ENCODE peak calls at places on chromosome 7, in nine cellular contexts. Z, C, H, N, X, F, O, Q and T are unnamed samples.

GRCh38 chr7:117350027-117350426 is 27.2 kb upstream of the WNT2 start:
- DNase-seq in Z (no peak), C (peak; percentile 42), H (no peak), N (no peak), X (no peak), F (no peak), O (no peak), Q (no peak), T (no peak)

GRCh38 chr7:949021-949934 is 5.2 kb downstream of the ADAP1 start:
- DNase-seq in Z (no peak), C (peak; percentile 45), H (no peak), N (no peak), X (no peak), F (no peak), O (peak; percentile 99), Q (no peak), T (no peak)

GRCh38 chr7:100064162-100064561 is 14.6 kb downstream of the ZSCAN21 start:
- DNase-seq in Z (no peak), C (no peak), H (no peak), N (no peak), X (no peak), F (no peak), O (no peak), Q (no peak), T (no peak)

GRCh38 chr7:149013876-149014275 is 14.4 kb downstream of the PDIA4 start:
- DNase-seq in Z (no peak), C (no peak), H (no peak), N (no peak), X (no peak), F (no peak), O (no peak), Q (peak; percentile 15), T (no peak)

GRCh38 chr7:93717217-93717900 is 142.8 kb upstream of the CALCR start:
- DNase-seq in Z (no peak), C (peak; percentile 79), H (peak; percentile 63), N (no peak), X (no peak), F (no peak), O (no peak), Q (no peak), T (peak; percentile 6)

GRCh38 chr7:155530601-155531000 is 15.8 kb downstream of the CNPY1 start:
- DNase-seq in Z (no peak), C (no peak), H (no peak), N (no peak), X (no peak), F (no peak), O (no peak), Q (no peak), T (no peak)

GRCh38 chr7:84022686-84023308 is 171.8 kb downstream of the SEMA3A start:
- DNase-seq in Z (peak; percentile 96), C (peak; percentile 5), H (no peak), N (no peak), X (no peak), F (no peak), O (peak; percentile 53), Q (no peak), T (peak; percentile 21)

GRCh38 chr7:134546903-134547737 is 1.8 kb upstream of the AKR1B15 start:
- DNase-seq in Z (peak; percentile 85), C (peak; percentile 72), H (no peak), N (peak; percentile 80), X (peak; percentile 94), F (peak; percentile 72), O (peak; percentile 77), Q (peak; percentile 79), T (no peak)

GRCh38 chr7:69690329-69690728 is 92.1 kb downstream of the AUTS2 start:
- DNase-seq in Z (no peak), C (no peak), H (no peak), N (no peak), X (no peak), F (no peak), O (no peak), Q (no peak), T (no peak)
- H3K4me2 ChIP-seq in Z (no peak overlapping the region), C (no peak overlapping the region), H (no peak overlapping the region), N (no peak overlapping the region), X (no peak overlapping the region), F (no peak overlapping the region), O (no peak overlapping the region), Q (no peak overlapping the region), T (no peak overlapping the region)

GRCh38 chr7:141944811-141945210 is 2.0 kb downstream of the CLEC5A start:
- DNase-seq in Z (no peak), C (no peak), H (no peak), N (no peak), X (no peak), F (no peak), O (no peak), Q (no peak), T (no peak)

GRCh38 chr7:141945356-141945755 is 1.4 kb downstream of the CLEC5A start:
- DNase-seq in Z (no peak), C (peak; percentile 97), H (peak; percentile 72), N (no peak), X (no peak), F (no peak), O (no peak), Q (no peak), T (no peak)

GRCh38 chr7:141946874-141947273 is at the start of gene CLEC5A:
- DNase-seq in Z (no peak), C (no peak), H (no peak), N (no peak), X (no peak), F (no peak), O (no peak), Q (no peak), T (no peak)

GRCh38 chr7:141950796-141951195 is 4.0 kb upstream of the CLEC5A start:
- DNase-seq in Z (no peak), C (no peak), H (no peak), N (no peak), X (no peak), F (no peak), O (no peak), Q (no peak), T (no peak)

DNA sequence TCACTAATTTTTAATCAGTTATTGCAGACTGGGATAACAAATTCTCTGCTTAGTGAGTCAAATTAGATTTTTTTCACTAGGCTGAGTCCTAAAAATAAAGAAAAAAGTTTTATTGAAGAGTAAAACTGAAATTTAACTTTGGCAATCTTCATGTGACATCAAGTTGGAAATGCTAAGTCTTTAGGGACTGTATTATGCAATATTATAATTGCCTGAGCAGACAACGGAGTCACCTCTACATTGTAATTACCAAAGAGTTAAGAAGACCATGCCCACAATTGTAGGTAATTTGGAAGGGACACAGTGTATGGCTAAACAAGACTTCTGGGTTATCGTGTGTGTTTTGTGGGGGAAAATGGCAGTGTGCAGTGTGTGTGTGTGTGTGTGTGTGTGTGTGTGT is 2.3 kb upstream of the CLEC5A start:
- DNase-seq in Z (no peak), C (no peak), H (no peak), N (no peak), X (no peak), F (no peak), O (no peak), Q (no peak), T (no peak)
- H3K4me2 ChIP-seq in Z (no peak overlapping the region), C (no peak overlapping the region), H (no peak overlapping the region), N (no peak overlapping the region), X (no peak overlapping the region), F (no peak overlapping the region), O (no peak overlapping the region), Q (no peak overlapping the region), T (no peak overlapping the region)

DNA sequence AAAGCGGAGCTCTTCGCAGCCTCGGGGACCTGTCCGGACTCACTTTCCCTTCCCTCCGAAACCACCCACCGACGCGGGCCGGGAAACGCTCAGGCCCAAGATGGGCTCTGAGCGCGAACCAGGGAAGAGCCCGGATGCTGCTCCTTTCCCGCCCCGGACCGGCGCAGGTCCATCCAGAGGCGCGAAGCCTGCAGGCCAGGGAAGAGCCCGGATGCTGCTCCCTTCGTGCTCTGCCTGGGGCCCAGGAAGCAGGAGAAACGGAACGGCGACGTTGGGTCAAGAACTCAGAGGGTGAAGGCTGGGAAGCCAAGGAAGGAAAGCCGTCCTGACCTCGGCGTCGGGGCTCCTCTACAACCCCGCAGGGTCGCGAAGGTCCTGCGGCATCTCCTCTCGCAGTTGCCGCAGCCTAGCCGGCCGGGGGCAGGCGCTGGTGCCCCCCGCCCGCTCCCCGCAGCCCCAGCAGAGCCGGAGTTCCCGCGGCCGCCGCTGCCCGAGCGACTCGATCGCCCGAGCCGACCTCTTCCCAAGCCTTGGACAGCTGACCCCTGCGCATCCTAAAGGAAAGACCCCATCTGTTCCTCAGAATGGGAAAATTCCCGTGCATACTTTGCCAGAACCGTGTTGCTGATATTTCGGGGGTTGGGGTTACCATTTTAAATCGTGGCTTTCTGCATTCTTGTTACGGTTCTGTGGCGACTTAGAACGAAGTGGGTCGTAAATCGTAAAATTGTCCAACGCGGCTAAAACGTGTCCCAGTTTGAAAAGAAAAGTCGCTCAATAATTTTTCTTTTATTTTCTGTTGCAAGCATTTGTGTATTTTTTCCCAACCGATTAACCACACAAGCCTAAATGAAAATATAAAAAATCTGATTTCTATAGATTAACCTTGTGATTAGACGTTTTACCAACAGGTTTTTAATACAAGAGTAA is 7.5 kb downstream of the HOXA1 start:
- DNase-seq in Z (no peak), C (no peak), H (peak; percentile 15), N (peak; percentile 78), X (peak; percentile 83), F (peak; percentile 14), O (no peak), Q (no peak), T (no peak)
- H3K4me2 ChIP-seq in Z (no peak overlapping the region), C (no peak overlapping the region), H (no peak overlapping the region), N (peak overlapping the region; percentile 14), X (peak overlapping the region; percentile 68), F (no peak overlapping the region), O (no peak overlapping the region), Q (no peak overlapping the region), T (no peak overlapping the region)

GRCh38 chr7:37642028-37642540 is 41.5 kb upstream of the GPR141 start:
- DNase-seq in Z (no peak), C (no peak), H (no peak), N (no peak), X (no peak), F (no peak), O (no peak), Q (no peak), T (no peak)

GRCh38 chr7:37643876-37644275 is 39.7 kb upstream of the GPR141 start:
- DNase-seq in Z (peak; percentile 13), C (no peak), H (no peak), N (peak; percentile 52), X (peak; percentile 75), F (peak; percentile 8), O (no peak), Q (no peak), T (no peak)

GRCh38 chr7:37645276-37646040 is 38.1 kb upstream of the GPR141 start:
- DNase-seq in Z (no peak), C (no peak), H (no peak), N (no peak), X (no peak), F (no peak), O (no peak), Q (no peak), T (no peak)
- H3K4me2 ChIP-seq in Z (peak overlapping the region; percentile 61), C (no peak overlapping the region), H (no peak overlapping the region), N (no peak overlapping the region), X (no peak overlapping the region), F (no peak overlapping the region), O (peak overlapping the region; percentile 0), Q (no peak overlapping the region), T (no peak overlapping the region)

GRCh38 chr7:5445991-5446594 is 22.5 kb upstream of the TNRC18 start:
- DNase-seq in Z (no peak), C (no peak), H (no peak), N (no peak), X (no peak), F (no peak), O (no peak), Q (no peak), T (no peak)
- H3K4me2 ChIP-seq in Z (no peak overlapping the region), C (no peak overlapping the region), H (no peak overlapping the region), N (no peak overlapping the region), X (no peak overlapping the region), F (no peak overlapping the region), O (no peak overlapping the region), Q (no peak overlapping the region), T (no peak overlapping the region)